ENCODE peak calls at places on chromosomes 7 and 10, in four cellular contexts. E, G, I and Z are unnamed samples.

GRCh38 chr7:75652788-75653187 is 86.0 kb downstream of the HIP1 start:
- DNase-seq in I (no peak), G (no peak), E (no peak), Z (no peak)

GRCh38 chr10:126088144-126088543 is 191.8 kb downstream of the FANK1 start:
- DNase-seq in E (no peak), G (peak; percentile 46), I (no peak), Z (no peak)

GRCh38 chr10:34522542-34522941 is 292.6 kb downstream of the PARD3 start:
- DNase-seq in G (no peak), E (peak; percentile 28), I (no peak), Z (peak; percentile 40)

GRCh38 chr10:101834341-101834740 is 9.3 kb downstream of the KCNIP2 start:
- DNase-seq in I (no peak), G (no peak), E (no peak), Z (no peak)

GRCh38 chr7:108045669-108046068 is 42.7 kb upstream of the LAMB1 start:
- DNase-seq in E (no peak), G (no peak), I (no peak), Z (no peak)

GRCh38 chr10:47241946-47242900 is 57.8 kb upstream of the GDF10 start:
- DNase-seq in G (no peak), I (no peak), E (no peak), Z (no peak)

GRCh38 chr7:140022582-140023211 is 40.1 kb downstream of the PARP12 start:
- DNase-seq in I (no peak), E (no peak), G (no peak), Z (no peak)

GRCh38 chr10:5018150-5018549 is 14.5 kb upstream of the AKR1C2 start:
- DNase-seq in G (no peak), I (no peak), E (no peak), Z (no peak)